ENCODE peak calls at places on chromosome 13, in eight cellular contexts. M is spleen; E is thoracic aorta; D is effector memory CD4-positive, alpha-beta T cell; R is uterus; H is IMR-90; U is Peyer's patch; V is left ventricle myocardium inferior. O is an unnamed sample.

GRCh38 chr13:23466144-23467002 is 32.9 kb upstream of the SACS start:
- DNase-seq in M (peak), E (peak), D (peak), R (peak), H (peak), U (peak), V (peak), O (peak)

GRCh38 chr13:79987761-79988160 is 353.2 kb downstream of the SPRY2 start:
- DNase-seq in M (no peak), E (no peak), D (no peak), R (no peak), H (no peak), U (no peak), V (no peak), O (no peak)

GRCh38 chr13:44574466-44574855 is 1.7 kb downstream of the TSC22D1 start:
- DNase-seq in M (no peak), E (no peak), D (no peak), R (no peak), H (peak), U (no peak), V (no peak), O (no peak)

GRCh38 chr13:20721454-20722357 is 18.2 kb downstream of the IL17D start:
- DNase-seq in M (peak), E (no peak), D (no peak), R (peak), H (peak), U (no peak), V (peak), O (no peak)

GRCh38 chr13:81395368-81395767 is 1054.4 kb upstream of the SPRY2 start:
- DNase-seq in M (no peak), E (no peak), D (no peak), R (no peak), H (no peak), U (no peak), V (no peak), O (no peak)

GRCh38 chr13:101308247-101309013 is 107.9 kb downstream of the NALCN start:
- DNase-seq in M (no peak), E (no peak), D (no peak), R (no peak), H (no peak), U (no peak), V (no peak), O (no peak)

GRCh38 chr13:93238711-93239110 is 12.1 kb downstream of the GPC6 start:
- DNase-seq in M (no peak), E (no peak), D (no peak), R (no peak), H (no peak), U (no peak), V (no peak), O (no peak)

GRCh38 chr13:79485014-79485441 is 4.1 kb downstream of the NDFIP2 start:
- DNase-seq in M (no peak), E (no peak), D (no peak), R (no peak), H (peak), U (no peak), V (no peak), O (peak)

GRCh38 chr13:43785681-43786471 is 896 bp downstream of the ENOX1 start:
- DNase-seq in M (peak), E (peak), D (no peak), R (peak), H (peak), U (no peak), V (peak), O (peak)

GRCh38 chr13:95926231-95926630 is 127.0 kb downstream of the UGGT2 start:
- DNase-seq in M (no peak), E (no peak), D (no peak), R (no peak), H (no peak), U (no peak), V (no peak), O (no peak)

GRCh38 chr13:102798653-102799543 is at the start of the genes BIVM and POGLUT2:
- DNase-seq in M (peak), E (peak), D (peak), R (peak), H (peak), U (peak), V (peak), O (peak)

GRCh38 chr13:102799544-102800144 is 725 bp downstream of the BIVM start:
- DNase-seq in M (peak), E (no peak), D (no peak), R (no peak), H (peak), U (no peak), V (no peak), O (peak)

GRCh38 chr13:102805680-102806079 is 6.8 kb downstream of the BIVM start:
- DNase-seq in M (no peak), E (no peak), D (no peak), R (no peak), H (no peak), U (no peak), V (no peak), O (no peak)

GRCh38 chr13:102800145-102801041 is 1.5 kb downstream of the BIVM start:
- DNase-seq in M (peak), E (no peak), D (peak), R (peak), H (peak), U (peak), V (peak), O (peak)
- H3K27ac ChIP-seq in M (peak), E (peak), D (peak), R (peak), H (peak), U (peak), V (peak), O (peak)

GRCh38 chr13:85729296-85729695 is 69.9 kb downstream of the SLITRK6 start:
- DNase-seq in M (no peak), E (no peak), D (no peak), R (no peak), H (peak), U (no peak), V (no peak), O (no peak)
- H3K27ac ChIP-seq in M (no peak), E (no peak), D (no peak), R (no peak), H (peak), U (no peak), V (no peak), O (no peak)

GRCh38 chr13:110498327-110498726 is 63.2 kb downstream of the RAB20 start:
- DNase-seq in M (no peak), E (no peak), D (no peak), R (no peak), H (peak), U (no peak), V (no peak), O (no peak)
- H3K27ac ChIP-seq in M (no peak), E (no peak), D (no peak), R (no peak), H (no peak), U (no peak), V (no peak), O (no peak)

GRCh38 chr13:33129886-33130285 is 113.7 kb downstream of the KL start:
- DNase-seq in M (no peak), E (no peak), D (no peak), R (no peak), H (no peak), U (no peak), V (no peak), O (no peak)

GRCh38 chr13:33135097-33135496 is 118.9 kb downstream of the KL start:
- DNase-seq in M (no peak), E (no peak), D (no peak), R (no peak), H (no peak), U (no peak), V (no peak), O (no peak)

GRCh38 chr13:33134213-33134612 is 118.0 kb downstream of the KL start:
- DNase-seq in M (no peak), E (no peak), D (no peak), R (no peak), H (no peak), U (no peak), V (no peak), O (no peak)

GRCh38 chr13:33129094-33129832 is 113.0 kb downstream of the KL start:
- DNase-seq in M (no peak), E (no peak), D (no peak), R (no peak), H (no peak), U (no peak), V (peak), O (no peak)

DNA sequence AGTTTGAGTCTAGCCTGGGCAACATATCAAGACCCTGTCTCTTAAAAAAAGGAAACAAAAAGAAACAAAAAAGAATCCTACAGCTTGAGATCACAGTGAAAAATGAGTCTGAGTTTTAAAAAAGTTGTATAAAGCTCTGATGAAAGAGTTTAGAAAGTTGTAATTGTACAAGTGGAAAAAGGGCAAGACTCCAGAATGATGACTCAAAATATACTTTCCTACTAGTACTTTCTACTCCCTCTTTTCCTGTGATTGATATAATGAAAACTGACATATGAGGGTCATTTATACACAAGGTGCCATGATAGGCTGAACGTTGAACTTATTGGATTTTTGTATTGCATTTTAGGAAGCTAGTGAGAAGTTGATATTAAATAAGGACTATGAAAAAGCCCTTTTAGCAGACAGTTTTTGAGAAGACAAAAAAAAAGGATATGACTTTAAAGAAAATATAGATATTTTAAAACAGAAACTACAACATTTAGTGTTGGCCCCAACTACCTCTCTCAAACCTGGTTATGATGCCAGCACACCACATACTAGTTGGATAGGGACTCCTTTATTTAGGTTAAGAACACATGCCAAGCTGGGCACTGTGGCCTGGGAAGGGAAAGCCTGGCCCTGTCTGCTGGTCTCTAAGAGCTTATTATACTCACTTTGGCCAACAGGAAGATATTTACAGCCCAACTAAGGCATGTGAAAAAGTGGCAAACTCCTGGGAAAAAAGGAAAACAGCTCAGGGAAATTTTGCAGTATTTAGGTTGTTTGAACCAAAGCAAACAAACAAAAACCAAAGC is 116.6 kb downstream of the KL start:
- DNase-seq in M (no peak), E (no peak), D (no peak), R (no peak), H (peak), U (no peak), V (no peak), O (no peak)
- H3K27ac ChIP-seq in M (no peak), E (peak), D (no peak), R (peak), H (peak), U (no peak), V (no peak), O (no peak)

DNA sequence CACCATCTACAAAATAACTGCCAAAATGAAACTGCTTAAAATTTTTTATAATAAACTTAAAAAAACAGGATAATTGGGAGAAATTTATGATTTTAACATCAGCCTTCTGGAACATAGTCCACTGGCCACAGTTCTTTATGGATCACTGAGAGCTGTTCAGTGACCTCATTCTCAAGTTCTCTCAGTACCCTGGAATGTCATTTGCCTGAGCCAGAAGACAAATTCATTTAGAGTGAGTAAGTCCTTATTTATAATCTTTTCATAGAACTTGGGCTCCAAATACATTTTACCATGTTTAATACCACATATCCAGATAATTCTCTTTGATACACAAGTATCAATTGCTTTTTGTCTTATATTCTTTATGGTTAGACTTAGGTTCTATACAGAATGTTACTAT is 87.6 kb downstream of the CAB39L start:
- DNase-seq in M (no peak), E (no peak), D (no peak), R (no peak), H (peak), U (no peak), V (no peak), O (no peak)
- H3K27ac ChIP-seq in M (no peak), E (peak), D (no peak), R (peak), H (no peak), U (peak), V (peak), O (no peak)

GRCh38 chr13:75803175-75803611 is 167.1 kb downstream of the LMO7 start:
- DNase-seq in M (no peak), E (no peak), D (no peak), R (no peak), H (no peak), U (no peak), V (no peak), O (no peak)

GRCh38 chr13:75803982-75804381 is 167.9 kb downstream of the LMO7 start:
- DNase-seq in M (no peak), E (no peak), D (no peak), R (no peak), H (no peak), U (no peak), V (no peak), O (no peak)

GRCh38 chr13:75800545-75800944 is 164.4 kb downstream of the LMO7 start:
- DNase-seq in M (no peak), E (no peak), D (no peak), R (no peak), H (no peak), U (no peak), V (no peak), O (no peak)

GRCh38 chr13:75801388-75801787 is 165.3 kb downstream of the LMO7 start:
- DNase-seq in M (no peak), E (no peak), D (no peak), R (no peak), H (no peak), U (no peak), V (no peak), O (no peak)

GRCh38 chr13:75802161-75802560 is 166.0 kb downstream of the LMO7 start:
- DNase-seq in M (no peak), E (no peak), D (no peak), R (no peak), H (no peak), U (no peak), V (no peak), O (no peak)
- H3K27ac ChIP-seq in M (no peak), E (peak), D (no peak), R (no peak), H (no peak), U (no peak), V (peak), O (no peak)

O was measured in HL-60.